ENCODE peak calls at places on chromosomes 7 and 10, in eight cellular contexts. B is cardiac muscle cell; X is psoas muscle; V is lower lobe of right lung; Q is CD8-positive, alpha-beta memory T cell; N is endothelial cell of umbilical vein; R is RWPE2; P is suprapubic skin. D is an unnamed sample. For H3K4me1, the result is how much of the 10 kb centered on the place peaks cover.

GRCh38 chr7:81457858-81458522 is 311.9 kb downstream of the HGF start:
- DNase-seq in X (no peak), V (no peak), N (peak), Q (no peak), P (no peak), B (peak), R (no peak), D (no peak)

GRCh38 chr7:157139142-157140117 is 704 bp downstream of the UBE3C start:
- DNase-seq in Q (peak), B (peak), P (no peak), V (peak), N (no peak), X (peak), R (no peak), D (peak)

GRCh38 chr10:50512743-50513416 is 110.9 kb downstream of the SGMS1 start:
- DNase-seq in R (no peak), N (no peak), Q (peak), P (no peak), B (no peak), X (no peak), V (no peak), D (peak)

GRCh38 chr7:47636111-47636692 is 54.3 kb upstream of the TNS3 start:
- DNase-seq in X (no peak), P (no peak), B (no peak), N (no peak), R (no peak), V (no peak), Q (no peak), D (no peak)

GRCh38 chr7:25952277-25953057 is 199.5 kb upstream of the NFE2L3 start:
- DNase-seq in N (no peak), P (no peak), X (no peak), R (no peak), V (no peak), B (no peak), Q (no peak), D (no peak)

GRCh38 chr7:73369009-73369408 is 41.0 kb downstream of the FKBP6 start:
- DNase-seq in X (no peak), Q (no peak), N (no peak), R (no peak), B (no peak), P (no peak), V (no peak), D (no peak)

GRCh38 chr10:25226775-25227682 is 52.2 kb downstream of the GPR158 start:
- DNase-seq in N (peak), Q (no peak), V (no peak), X (no peak), R (no peak), P (no peak), B (peak), D (peak)

GRCh38 chr10:133310399-133310755 is 1.7 kb downstream of the ZNF511 start:
- DNase-seq in Q (no peak), N (no peak), B (no peak), R (no peak), X (no peak), V (no peak), P (no peak), D (no peak)

GRCh38 chr7:30505174-30505697 is 607 bp upstream of the GGCT start:
- DNase-seq in B (no peak), X (no peak), V (no peak), P (no peak), Q (no peak), N (no peak), R (peak), D (no peak)

GRCh38 chr7:22477876-22478450 is 22.0 kb downstream of the STEAP1B start:
- DNase-seq in X (no peak), B (peak), V (no peak), Q (no peak), N (no peak), R (no peak), P (no peak), D (no peak)

GRCh38 chr7:5703572-5704533 is 77.6 kb downstream of the RNF216 start:
- DNase-seq in B (no peak), X (no peak), R (no peak), V (no peak), N (no peak), Q (no peak), P (no peak), D (no peak)

GRCh38 chr10:63798599-63799498 is 277.6 kb downstream of the REEP3 start:
- DNase-seq in V (peak), N (peak), X (peak), Q (no peak), P (no peak), B (peak), R (no peak), D (no peak)

GRCh38 chr10:19654576-19654975 is 161.7 kb upstream of the PLXDC2 start:
- DNase-seq in Q (no peak), N (no peak), V (no peak), X (no peak), B (peak), R (no peak), P (no peak), D (no peak)

GRCh38 chr10:113960617-113961260 is 82.9 kb upstream of the ADRB1 start:
- DNase-seq in Q (peak), B (no peak), N (no peak), V (peak), R (no peak), X (no peak), P (no peak), D (peak)

GRCh38 chr7:39357648-39358047 is 208.6 kb upstream of the YAE1 start:
- DNase-seq in P (no peak), V (no peak), R (no peak), B (no peak), N (no peak), X (no peak), Q (no peak), D (no peak)

GRCh38 chr10:73818402-73818801 is 7.0 kb upstream of the NDST2 start:
- DNase-seq in X (no peak), N (no peak), Q (no peak), B (no peak), R (no peak), P (no peak), V (no peak), D (no peak)

GRCh38 chr7:27271384-27271783 is 28.8 kb downstream of the EVX1 start:
- DNase-seq in Q (no peak), V (no peak), P (no peak), B (no peak), R (no peak), X (no peak), N (no peak), D (no peak)

GRCh38 chr7:127383123-127383835 is 9.2 kb downstream of the ZNF800 start:
- DNase-seq in V (no peak), X (no peak), P (no peak), R (no peak), N (peak), Q (no peak), B (peak), D (no peak)

GRCh38 chr7:91079491-91079890 is 184.7 kb upstream of the FZD1 start:
- DNase-seq in Q (no peak), B (peak), N (no peak), X (no peak), R (no peak), V (no peak), P (no peak), D (no peak)

GRCh38 chr7:142323706-142324105 is 65.8 kb upstream of the PRSS58 start:
- DNase-seq in V (no peak), X (peak), P (no peak), N (no peak), R (no peak), Q (no peak), B (peak), D (no peak)

GRCh38 chr10:128708182-128708581 is 582.0 kb upstream of the MKI67 start:
- DNase-seq in R (no peak), V (no peak), Q (no peak), P (no peak), N (no peak), X (no peak), B (no peak), D (no peak)

GRCh38 chr10:114323023-114323422 is 81.3 kb downstream of the AFAP1L2 start:
- DNase-seq in X (no peak), R (no peak), N (no peak), B (peak), Q (no peak), P (no peak), V (no peak), D (no peak)

GRCh38 chr7:107551936-107552335 is 11.8 kb downstream of the COG5 start:
- DNase-seq in V (no peak), R (no peak), B (no peak), P (no peak), Q (no peak), X (no peak), N (no peak), D (no peak)

GRCh38 chr7:46486264-46487206 is 565.5 kb upstream of the IGFBP3 start:
- DNase-seq in R (no peak), P (no peak), B (peak), N (peak), Q (no peak), X (peak), V (no peak), D (no peak)

GRCh38 chr10:50422259-50422658 is 170.9 kb upstream of the ASAH2 start:
- DNase-seq in Q (no peak), B (no peak), X (no peak), R (no peak), P (no peak), V (no peak), N (no peak), D (no peak)

GRCh38 chr10:87915406-87915805 is 52.0 kb downstream of the PTEN start:
- DNase-seq in V (no peak), Q (no peak), R (no peak), B (no peak), N (no peak), P (no peak), X (no peak), D (no peak)

GRCh38 chr10:17023386-17024298 is 106.0 kb downstream of the CUBN start:
- DNase-seq in X (no peak), B (peak), P (no peak), R (peak), V (no peak), N (peak), Q (peak), D (peak)

GRCh38 chr10:103080891-103081581 is 112.0 kb downstream of the NT5C2 start:
- DNase-seq in P (no peak), X (no peak), B (no peak), Q (no peak), N (no peak), V (no peak), R (no peak), D (no peak)

GRCh38 chr7:134357486-134357885 is 40.8 kb upstream of the SLC35B4 start:
- DNase-seq in N (no peak), X (no peak), R (no peak), V (no peak), P (no peak), Q (no peak), B (no peak), D (no peak)
- H3K4me1 ChIP-seq in N (under half), X (under half), R (under half), V (under half), P (under half), Q (under half), B (under half), D (under half)

GRCh38 chr7:11313801-11314200 is 340.1 kb downstream of the PHF14 start:
- DNase-seq in V (no peak), Q (no peak), X (no peak), N (no peak), B (no peak), P (no peak), R (no peak), D (no peak)
- H3K27ac ChIP-seq in V (no peak), Q (no peak), X (no peak), N (no peak), B (no peak), P (no peak), R (no peak), D (no peak)

DNA sequence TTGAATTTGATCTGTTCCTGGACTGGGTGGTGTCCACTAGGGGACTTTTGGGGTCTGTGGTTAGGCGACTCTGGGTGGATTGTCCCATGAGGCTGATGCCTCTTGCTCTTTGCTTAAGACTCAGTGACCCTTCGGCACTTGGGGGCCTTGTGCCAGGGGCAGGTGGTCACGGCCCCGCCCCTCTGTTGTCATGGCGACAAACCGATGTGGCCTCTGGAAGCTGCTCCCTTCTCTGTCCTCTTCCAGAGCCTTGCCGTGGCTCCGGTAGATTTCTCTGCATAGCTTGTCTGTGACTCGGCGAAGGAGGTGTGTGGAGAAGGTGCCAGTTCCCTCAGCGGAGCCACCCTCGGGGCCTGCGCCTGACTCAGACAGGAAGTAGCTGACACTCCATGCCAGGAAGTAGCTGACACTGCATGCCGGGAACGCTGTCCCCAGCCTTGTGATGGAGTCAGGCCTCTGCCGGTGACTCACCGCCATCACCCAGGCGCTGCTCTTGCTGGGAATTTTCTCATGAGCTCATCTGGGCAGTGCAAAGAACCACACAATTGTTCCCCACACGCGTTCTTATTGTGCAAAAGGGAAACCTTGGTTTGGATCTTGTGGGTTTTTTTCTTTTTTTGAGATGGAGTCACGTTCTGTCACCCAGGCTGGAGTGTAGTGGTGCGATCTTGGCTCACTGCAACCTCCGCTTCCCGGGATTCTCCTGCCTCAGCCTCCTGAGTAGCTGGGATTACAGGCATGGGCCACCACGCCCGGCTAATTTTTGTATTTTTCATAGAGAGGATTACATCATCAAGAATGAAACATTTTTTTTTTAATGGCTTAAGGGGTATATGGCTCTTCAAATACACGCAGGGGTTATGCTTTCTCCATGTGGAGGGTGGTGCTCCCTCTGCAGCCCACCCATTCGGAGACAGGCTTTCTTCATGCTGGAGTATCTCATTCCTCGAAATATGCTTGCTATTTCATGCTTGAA is 72.6 kb downstream of the PFKFB3 start:
- DNase-seq in B (peak), X (peak), P (peak), R (peak), N (peak), V (peak), Q (peak), D (peak)
- H3K4me1 ChIP-seq in B (under half), X (under half), P (under half), R (under half), N (under half), V (under half), Q (under half), D (under half)

DNA sequence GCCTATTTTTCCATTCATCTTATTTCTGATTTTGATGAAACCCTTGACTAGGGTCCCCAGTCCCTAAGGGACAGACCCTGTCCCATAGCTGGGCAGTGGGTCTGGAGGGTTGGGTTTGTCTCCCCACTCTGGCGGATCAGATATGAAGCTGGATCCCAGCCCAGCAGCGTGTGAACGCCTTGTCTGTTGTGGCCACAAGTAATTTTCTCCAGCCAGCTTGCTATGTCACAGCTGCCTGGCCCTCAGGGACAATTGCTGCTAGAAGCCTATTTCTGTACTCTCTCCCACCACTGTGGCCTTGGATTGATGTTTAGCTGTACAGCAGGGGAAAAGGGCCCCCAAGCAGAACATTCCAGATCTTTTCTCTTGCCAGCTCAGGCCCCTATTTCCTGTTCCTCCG is 53.6 kb upstream of the WAC start:
- DNase-seq in B (peak), X (no peak), N (no peak), V (no peak), Q (no peak), R (no peak), P (no peak), D (no peak)
- H3K27ac ChIP-seq in B (peak), X (no peak), N (no peak), V (no peak), Q (no peak), R (no peak), P (no peak), D (no peak)

GRCh38 chr7:55065511-55066229 is 46.9 kb downstream of the EGFR start:
- DNase-seq in R (no peak), N (peak), V (no peak), X (no peak), B (peak), P (no peak), Q (no peak), D (no peak)
- H3K4me1 ChIP-seq in R (half or more), N (under half), V (under half), X (half or more), B (under half), P (half or more), Q (under half), D (under half)

DNA sequence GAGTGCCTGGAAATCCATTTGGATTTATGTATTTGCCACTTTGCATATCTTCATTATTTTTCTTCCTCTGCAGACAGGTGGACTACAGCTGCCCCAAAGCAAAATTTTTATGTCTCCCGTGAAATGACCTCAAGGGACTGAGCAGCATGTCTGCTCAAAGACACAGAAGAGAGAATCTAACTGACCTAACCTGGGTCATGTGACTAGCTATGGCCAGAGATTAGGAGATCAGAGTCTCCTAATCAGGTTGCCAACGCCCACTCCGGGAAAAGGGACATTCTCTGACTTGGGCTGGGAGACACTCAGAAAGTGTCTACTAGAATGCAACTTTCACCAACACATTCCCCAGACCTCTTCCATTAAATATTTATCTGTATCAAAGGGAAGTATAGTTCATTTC is 2.5 kb upstream of the BAMBI start:
- DNase-seq in Q (no peak), P (no peak), X (no peak), N (no peak), V (no peak), R (no peak), B (no peak), D (no peak)
- H3K27ac ChIP-seq in Q (no peak), P (no peak), X (no peak), N (no peak), V (no peak), R (no peak), B (peak), D (no peak)

GRCh38 chr10:80168111-80168511 is 35.6 kb downstream of the PLAC9 start:
- DNase-seq in R (no peak), V (no peak), X (peak), N (no peak), P (no peak), B (no peak), Q (no peak), D (no peak)
- H3K4me1 ChIP-seq in R (under half), V (half or more), X (half or more), N (under half), P (half or more), B (under half), Q (under half), D (under half)

DNA sequence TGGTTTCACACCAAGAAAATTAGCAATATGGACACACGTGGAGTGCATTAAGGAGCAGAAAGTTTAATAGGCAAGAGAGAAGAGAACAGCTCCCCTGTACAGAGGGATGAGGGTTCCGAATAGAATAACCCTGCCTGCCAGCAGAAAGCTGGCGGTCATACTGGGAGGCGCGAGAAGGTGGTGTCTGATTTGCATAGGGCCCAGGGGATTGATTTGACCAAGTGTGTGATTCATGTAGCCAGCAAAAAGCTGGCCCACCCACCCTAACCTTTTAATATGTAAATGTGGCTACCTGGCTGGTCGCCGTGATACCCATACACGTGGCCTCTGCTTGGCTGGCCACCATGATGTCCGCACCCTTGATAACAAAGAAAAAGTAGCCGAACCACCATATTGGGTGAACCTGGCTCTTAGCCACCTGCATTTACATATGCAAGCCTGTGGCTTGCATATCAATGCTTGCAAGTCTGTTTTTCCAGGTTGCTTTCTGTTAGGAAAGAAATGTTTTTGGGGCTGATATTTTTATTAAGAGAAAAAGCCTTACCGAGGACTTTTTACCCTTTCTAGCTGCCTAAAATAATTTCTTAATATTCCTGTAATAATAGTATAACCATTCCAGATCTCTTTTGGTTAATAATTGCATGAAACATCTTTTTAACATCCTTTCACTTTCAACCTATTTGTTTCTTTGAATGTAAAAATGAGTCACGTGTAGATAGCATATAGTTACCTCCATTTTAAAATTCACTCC is 20.5 kb upstream of the VWDE start:
- DNase-seq in V (no peak), B (no peak), Q (no peak), X (no peak), P (no peak), N (no peak), R (no peak), D (no peak)
- H3K27ac ChIP-seq in V (no peak), B (no peak), Q (no peak), X (no peak), P (no peak), N (peak), R (peak), D (no peak)

GRCh38 chr10:45419673-45420020 is 45.6 kb downstream of the ALOX5 start:
- DNase-seq in B (no peak), P (no peak), N (no peak), R (no peak), Q (no peak), X (no peak), V (no peak), D (no peak)
- H3K4me1 ChIP-seq in B (under half), P (under half), N (under half), R (under half), Q (half or more), X (under half), V (half or more), D (under half)

GRCh38 chr10:70114902-70115301 is 17.7 kb downstream of the AIFM2 start:
- DNase-seq in V (no peak), R (no peak), N (no peak), X (no peak), B (no peak), Q (no peak), P (no peak), D (no peak)

GRCh38 chr10:70117646-70118045 is 15.0 kb downstream of the AIFM2 start:
- DNase-seq in X (no peak), N (no peak), R (no peak), Q (no peak), B (no peak), P (no peak), V (no peak), D (no peak)

GRCh38 chr10:70119197-70119596 is 13.4 kb downstream of the AIFM2 start:
- DNase-seq in R (no peak), P (no peak), V (no peak), Q (no peak), B (no peak), N (no peak), X (no peak), D (no peak)

GRCh38 chr10:70118196-70118595 is 14.4 kb downstream of the AIFM2 start:
- DNase-seq in N (no peak), X (no peak), B (no peak), Q (no peak), R (no peak), V (no peak), P (no peak), D (no peak)

GRCh38 chr10:70115948-70116682 is 16.5 kb downstream of the AIFM2 start:
- DNase-seq in P (no peak), N (peak), Q (peak), B (peak), X (peak), V (no peak), R (no peak), D (peak)
- H3K27ac ChIP-seq in P (no peak), N (no peak), Q (no peak), B (no peak), X (no peak), V (no peak), R (no peak), D (no peak)

D was measured in CD4-positive, CD25-positive, alpha-beta regulatory T cell.